ENCODE peak calls at places on chromosome 1, in five cellular contexts. Q is RWPE1; S is CD4-positive, alpha-beta T cell; G is WTC11; W is lower lobe of right lung. L is an unnamed sample.

GRCh38 chr1:170770254-170770653 is 106.3 kb downstream of the PRRX1 start:
- DNase-seq in Q (no peak), S (no peak), G (no peak), W (no peak), L (no peak)

GRCh38 chr1:230849451-230850194 is 18.7 kb downstream of the C1orf198 start:
- DNase-seq in Q (peak), S (no peak), G (no peak), W (no peak), L (no peak)

GRCh38 chr1:10915594-10915993 is 96.9 kb upstream of the TARDBP start:
- DNase-seq in Q (no peak), S (no peak), G (no peak), W (peak), L (no peak)

GRCh38 chr1:30731806-30732276 is 8.5 kb upstream of the MATN1 start:
- DNase-seq in Q (no peak), S (no peak), G (no peak), W (no peak), L (no peak)

GRCh38 chr1:235060607-235061470 is 67.8 kb downstream of the TOMM20 start:
- DNase-seq in Q (no peak), S (no peak), G (peak), W (peak), L (no peak)

GRCh38 chr1:201275266-201275666 is 8.0 kb upstream of the PKP1 start:
- DNase-seq in Q (peak), S (no peak), G (no peak), W (no peak), L (no peak)

GRCh38 chr1:32533792-32534327 is 5.4 kb upstream of the ZBTB8A start:
- DNase-seq in Q (no peak), S (no peak), G (no peak), W (no peak), L (no peak)

GRCh38 chr1:154797175-154797574 is 72.9 kb downstream of the KCNN3 start:
- DNase-seq in Q (no peak), S (no peak), G (no peak), W (no peak), L (no peak)

GRCh38 chr1:192133350-192133950 is 24.8 kb upstream of the RGS18 start:
- DNase-seq in Q (peak), S (no peak), G (no peak), W (no peak), L (no peak)

GRCh38 chr1:184387069-184387870 is 441 bp downstream of the C1orf21 start:
- DNase-seq in Q (no peak), S (peak), G (peak), W (peak), L (peak)

GRCh38 chr1:86841120-86841519 is 72.8 kb downstream of the SELENOF start:
- DNase-seq in Q (no peak), S (no peak), G (no peak), W (no peak), L (no peak)

GRCh38 chr1:22273686-22274681 is 131.1 kb upstream of the WNT4 start:
- DNase-seq in Q (no peak), S (no peak), G (no peak), W (no peak), L (no peak)

GRCh38 chr1:38223391-38223790 is 176.8 kb upstream of the POU3F1 start:
- DNase-seq in Q (no peak), S (no peak), G (no peak), W (no peak), L (no peak)

GRCh38 chr1:19403256-19403655 is 82.1 kb downstream of the CAPZB start:
- DNase-seq in Q (no peak), S (no peak), G (no peak), W (no peak), L (no peak)

GRCh38 chr1:19404748-19405147 is 80.6 kb downstream of the CAPZB start:
- DNase-seq in Q (no peak), S (no peak), G (no peak), W (no peak), L (no peak)

GRCh38 chr1:19406680-19407079 is 78.7 kb downstream of the CAPZB start:
- DNase-seq in Q (no peak), S (no peak), G (no peak), W (no peak), L (no peak)

GRCh38 chr1:19405761-19406481 is 79.4 kb downstream of the CAPZB start:
- DNase-seq in Q (no peak), S (no peak), G (no peak), W (no peak), L (no peak)

DNA sequence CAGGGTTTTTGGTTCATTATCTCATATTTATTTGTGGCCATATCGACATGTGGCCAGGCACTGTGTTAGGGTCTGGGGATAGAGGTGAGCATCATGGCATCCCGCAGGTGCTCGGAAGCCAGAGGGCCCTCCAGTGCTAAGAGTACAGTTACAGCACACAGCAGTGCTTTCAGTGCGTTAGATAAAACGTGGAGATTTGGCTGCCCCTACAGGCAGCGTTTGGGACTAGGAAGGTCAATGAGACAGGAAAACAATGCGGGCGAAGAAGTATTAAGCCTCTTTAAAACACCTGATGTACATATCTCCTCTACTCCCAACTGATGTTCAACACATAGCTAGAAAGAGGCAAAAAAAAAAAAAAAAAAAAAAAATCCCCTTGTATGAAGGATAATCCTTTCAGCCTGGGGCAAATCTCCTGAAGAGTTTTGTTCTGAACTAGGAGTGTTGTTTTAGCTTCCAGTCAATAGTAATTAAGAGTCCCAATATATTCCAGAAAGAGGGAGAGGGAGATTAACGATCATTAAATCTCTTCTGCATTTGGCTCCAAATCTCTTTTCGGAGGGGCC is 80.1 kb downstream of the CAPZB start:
- DNase-seq in Q (no peak), S (no peak), G (no peak), W (no peak), L (no peak)
- TF ChIP-seq CTCF in Q (no peak), S (no peak), G (no peak), W (no peak), L (no peak)

GRCh38 chr1:44655609-44656008 is 18.7 kb downstream of the TMEM53 start:
- DNase-seq in Q (no peak), S (no peak), G (peak), W (no peak), L (no peak)

GRCh38 chr1:44661786-44662682 is 12.2 kb downstream of the TMEM53 start:
- DNase-seq in Q (no peak), S (no peak), G (no peak), W (no peak), L (no peak)

GRCh38 chr1:44662683-44663030 is 11.6 kb downstream of the TMEM53 start:
- DNase-seq in Q (no peak), S (no peak), G (no peak), W (no peak), L (no peak)

GRCh38 chr1:44659566-44659965 is 14.7 kb downstream of the TMEM53 start:
- DNase-seq in Q (no peak), S (no peak), G (no peak), W (no peak), L (no peak)

DNA sequence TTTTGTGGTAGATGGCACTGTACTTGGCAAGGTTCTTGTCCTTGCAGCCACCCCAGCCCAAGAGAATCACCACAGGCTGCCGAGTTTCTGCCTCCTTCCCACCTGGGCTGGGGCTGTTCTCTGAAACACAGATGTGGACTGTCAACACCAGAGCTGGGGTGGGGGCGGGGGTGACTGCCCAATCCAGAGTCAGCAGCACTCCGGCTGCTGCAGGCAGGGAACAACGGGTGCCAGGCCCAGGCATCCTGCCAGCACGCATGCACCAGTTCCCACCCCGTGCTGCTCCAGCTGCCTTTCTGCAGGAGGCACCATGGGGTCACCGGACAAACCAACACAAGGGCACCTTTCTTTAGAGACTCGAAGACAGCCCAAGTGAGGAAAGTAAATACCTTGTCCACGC is 14.1 kb downstream of the TMEM53 start:
- DNase-seq in Q (no peak), S (no peak), G (no peak), W (peak), L (no peak)
- TF ChIP-seq CTCF in Q (no peak), S (no peak), G (no peak), W (no peak), L (no peak)

GRCh38 chr1:68780919-68781318 is 284.0 kb upstream of the DEPDC1 start:
- DNase-seq in Q (no peak), S (no peak), G (no peak), W (no peak), L (no peak)

GRCh38 chr1:68785328-68785727 is 288.4 kb upstream of the DEPDC1 start:
- DNase-seq in Q (no peak), S (no peak), G (no peak), W (no peak), L (no peak)

GRCh38 chr1:68788762-68789161 is 291.9 kb upstream of the DEPDC1 start:
- DNase-seq in Q (no peak), S (no peak), G (no peak), W (no peak), L (no peak)

GRCh38 chr1:68777850-68778249 is 281.0 kb upstream of the DEPDC1 start:
- DNase-seq in Q (no peak), S (no peak), G (no peak), W (no peak), L (no peak)

DNA sequence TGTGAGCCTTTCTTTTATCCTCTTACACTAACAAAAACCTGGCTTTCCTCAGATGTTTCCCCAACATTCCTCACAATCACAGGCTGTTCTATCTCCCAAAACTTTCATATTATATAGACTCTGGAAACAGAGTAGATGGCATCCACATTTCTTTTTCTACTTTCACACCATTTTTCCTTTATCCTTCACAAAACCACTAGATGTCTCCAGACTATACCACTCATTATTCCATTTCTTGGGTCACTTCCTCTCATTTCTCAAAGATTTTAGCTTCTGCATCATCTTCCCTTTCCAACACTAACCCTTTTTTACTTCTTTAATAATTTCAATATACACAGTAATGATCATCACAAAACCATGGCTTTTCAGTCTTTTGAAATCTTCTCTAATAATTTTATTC is 286.0 kb upstream of the DEPDC1 start:
- DNase-seq in Q (no peak), S (no peak), G (no peak), W (no peak), L (no peak)
- TF ChIP-seq CTCF in Q (no peak), S (no peak), G (no peak), W (no peak), L (no peak)

DNA sequence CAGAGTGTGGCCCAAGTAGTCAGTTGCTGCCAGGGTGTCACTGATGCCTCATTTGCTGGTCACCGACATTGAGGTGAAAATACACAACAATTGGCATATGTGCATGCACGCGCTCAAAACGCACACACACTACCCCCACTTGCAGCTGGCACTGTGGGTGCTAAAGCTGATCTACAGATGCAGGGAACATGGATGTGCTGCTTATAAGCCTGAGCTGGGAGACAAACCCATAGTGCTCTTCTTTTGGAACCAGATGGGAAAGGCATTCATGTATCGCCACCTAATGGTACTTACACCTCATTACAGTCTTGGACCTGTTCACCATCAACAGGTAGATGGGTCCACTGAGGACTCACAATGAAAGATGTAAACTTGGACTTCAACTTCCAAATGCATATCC is 70.3 kb upstream of the CAMK1G start:
- DNase-seq in Q (peak), S (no peak), G (no peak), W (no peak), L (no peak)
- TF ChIP-seq CTCF in Q (peak), S (no peak), G (peak), W (peak), L (no peak)